ENCODE peak calls at places on chromosomes 7 and 10, in seven cellular contexts. R is H1, B is IMR-90, E is mesenchymal stem cell, J is H9, L is mesendoderm, O is trophoblast cell. M is an unnamed sample.

GRCh38 chr10:30581779-30582380 is 47.7 kb downstream of the LYZL2 start:
- DNase-seq in R (no peak), B (peak; percentile 54), E (peak; percentile 47), J (peak; percentile 39), L (peak; percentile 57), O (peak; percentile 14), M (peak; percentile 41)

GRCh38 chr7:82562716-82563404 is 119.3 kb upstream of the CACNA2D1 start:
- DNase-seq in R (no peak), B (peak; percentile 76), E (peak; percentile 56), J (no peak), L (peak; percentile 50), O (no peak), M (no peak)

GRCh38 chr10:102347236-102347828 is 48.2 kb upstream of the NFKB2 start:
- DNase-seq in R (peak; percentile 43), B (peak; percentile 38), E (peak; percentile 56), J (peak; percentile 70), L (peak; percentile 81), O (peak; percentile 42), M (peak; percentile 31)

GRCh38 chr7:66418537-66418936 is 210.1 kb upstream of the KCTD7 start:
- DNase-seq in R (no peak), B (no peak), E (no peak), J (no peak), L (no peak), O (no peak), M (no peak)

GRCh38 chr7:64687249-64687648 is 21.3 kb downstream of the ZNF107 start:
- DNase-seq in R (no peak), B (no peak), E (no peak), J (no peak), L (no peak), O (no peak), M (no peak)

GRCh38 chr7:40194743-40195142 is 59.9 kb downstream of the SUGCT start:
- DNase-seq in R (no peak), B (peak; percentile 88), E (peak; percentile 70), J (no peak), L (no peak), O (no peak), M (no peak)

GRCh38 chr7:92404170-92404614 is 43.1 kb upstream of the GATAD1 start:
- DNase-seq in R (no peak), B (no peak), E (no peak), J (no peak), L (peak; percentile 61), O (no peak), M (no peak)

GRCh38 chr7:150945853-150946825 is 32.0 kb downstream of the KCNH2 start:
- DNase-seq in R (no peak), B (no peak), E (no peak), J (peak; percentile 33), L (peak; percentile 28), O (no peak), M (no peak)

GRCh38 chr10:51073461-51074237 is 638 bp upstream of the PRKG1 start:
- DNase-seq in R (no peak), B (peak; percentile 31), E (peak; percentile 48), J (peak; percentile 63), L (peak; percentile 67), O (peak; percentile 13), M (peak; percentile 12)

GRCh38 chr10:5888843-5889623 is 660 bp downstream of the ANKRD16 start:
- DNase-seq in R (no peak), B (no peak), E (peak; percentile 50), J (peak; percentile 70), L (peak; percentile 74), O (peak; percentile 7), M (peak; percentile 61)

GRCh38 chr10:9230625-9231024 is 1176.1 kb downstream of the GATA3 start:
- DNase-seq in R (no peak), B (no peak), E (no peak), J (no peak), L (no peak), O (no peak), M (no peak)

GRCh38 chr10:93458821-93459257 is 23.3 kb downstream of the MYOF start:
- DNase-seq in R (no peak), B (peak; percentile 100), E (peak; percentile 100), J (peak; percentile 82), L (peak; percentile 99), O (peak; percentile 92), M (no peak)

GRCh38 chr10:10514790-10515189 is 502.9 kb upstream of the CELF2 start:
- DNase-seq in R (no peak), B (no peak), E (no peak), J (no peak), L (no peak), O (no peak), M (no peak)

DNA sequence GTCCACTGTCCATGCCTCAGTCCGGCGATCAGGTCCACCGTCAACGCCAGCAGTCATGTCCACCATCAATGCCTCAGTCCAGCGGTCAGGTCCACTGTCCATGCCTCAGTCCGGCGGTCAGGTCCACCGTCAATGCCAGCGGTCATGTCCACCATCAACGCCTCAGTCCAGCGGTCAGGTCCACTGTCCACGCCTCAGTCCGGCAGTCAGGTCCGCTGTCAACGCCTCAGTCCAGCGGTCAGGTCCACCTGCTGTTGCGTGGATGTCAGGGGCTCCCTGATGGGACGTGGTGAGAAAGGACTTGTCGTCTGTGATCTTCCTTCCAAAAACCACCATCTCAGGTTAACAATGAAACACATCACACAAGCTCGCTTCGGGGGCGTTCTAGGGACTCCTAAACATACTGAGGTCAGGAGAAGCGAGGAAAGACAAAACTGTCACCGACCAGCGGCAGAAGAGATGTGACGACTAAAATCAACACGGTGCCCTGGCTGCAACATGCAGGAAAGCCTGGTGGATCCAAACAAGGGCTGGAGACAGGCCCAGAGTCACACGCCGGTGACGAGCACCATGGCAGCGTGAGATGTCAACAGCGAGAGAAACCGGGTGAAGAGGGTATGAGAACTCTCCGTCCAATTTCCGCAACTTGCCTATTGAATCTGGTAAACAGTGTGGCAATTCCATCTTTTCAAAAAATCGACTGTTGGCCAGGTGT is 264.2 kb downstream of the MAD1L1 start:
- DNase-seq in R (no peak), B (no peak), E (no peak), J (no peak), L (no peak), O (no peak), M (no peak)
- H4K8ac ChIP-seq in R (peak overlapping the region; percentile 35), B (no peak overlapping the region), E (no peak overlapping the region), J (no peak overlapping the region), L (no peak overlapping the region), O (no peak overlapping the region), M (no peak overlapping the region)

GRCh38 chr7:2446676-2447075 is 29.5 kb downstream of the GRIFIN start:
- DNase-seq in R (no peak), B (no peak), E (no peak), J (no peak), L (no peak), O (no peak), M (no peak)
- H4K8ac ChIP-seq in R (peak overlapping the region; percentile 35), B (no peak overlapping the region), E (no peak overlapping the region), J (no peak overlapping the region), L (no peak overlapping the region), O (no peak overlapping the region), M (no peak overlapping the region)

DNA sequence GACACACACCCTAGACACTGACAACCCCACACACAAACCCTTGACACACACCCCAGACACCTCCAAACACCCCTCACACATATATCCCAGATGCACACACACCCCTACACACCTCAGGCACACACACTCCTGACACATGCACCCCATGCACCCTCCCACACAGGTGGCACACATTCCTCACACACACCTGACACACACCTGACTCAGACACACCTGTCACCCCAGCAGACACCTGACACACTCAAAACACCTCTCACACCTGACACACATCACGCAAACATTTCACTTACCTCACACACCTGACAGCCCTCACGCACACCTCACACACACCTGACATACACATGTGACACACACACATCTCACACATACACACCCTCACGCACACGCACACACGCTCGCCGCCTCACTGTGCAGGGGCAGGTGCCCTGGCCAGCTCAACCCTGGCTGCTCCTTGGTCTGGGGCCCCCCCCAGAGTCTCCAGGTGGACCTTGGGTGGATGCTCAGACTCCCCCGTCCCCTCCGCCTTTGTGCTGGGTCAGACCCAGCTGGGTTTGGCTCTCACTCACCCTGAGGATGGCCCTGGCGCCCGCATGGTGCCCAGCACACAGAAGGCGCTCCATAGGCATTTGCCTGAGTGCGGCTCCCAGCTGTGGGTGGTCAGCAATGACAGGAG is 3.1 kb upstream of the CALY start:
- DNase-seq in R (no peak), B (no peak), E (no peak), J (no peak), L (no peak), O (no peak), M (no peak)
- H4K8ac ChIP-seq in R (no peak overlapping the region), B (no peak overlapping the region), E (no peak overlapping the region), J (no peak overlapping the region), L (no peak overlapping the region), O (no peak overlapping the region), M (no peak overlapping the region)

GRCh38 chr7:154666768-154667167 is 336.2 kb downstream of the PAXIP1 start:
- DNase-seq in R (no peak), B (no peak), E (no peak), J (no peak), L (no peak), O (no peak), M (no peak)
- H4K8ac ChIP-seq in R (no peak overlapping the region), B (no peak overlapping the region), E (no peak overlapping the region), J (no peak overlapping the region), L (no peak overlapping the region), O (no peak overlapping the region), M (no peak overlapping the region)

GRCh38 chr10:67629461-67629971 is 66.5 kb downstream of the CTNNA3 start:
- DNase-seq in R (no peak), B (peak; percentile 57), E (peak; percentile 7), J (no peak), L (peak; percentile 84), O (no peak), M (no peak)
- H4K8ac ChIP-seq in R (no peak overlapping the region), B (no peak overlapping the region), E (no peak overlapping the region), J (no peak overlapping the region), L (no peak overlapping the region), O (no peak overlapping the region), M (no peak overlapping the region)

GRCh38 chr10:72331575-72332422 is 22.9 kb downstream of the DNAJB12 start:
- DNase-seq in R (peak; percentile 76), B (peak; percentile 31), E (peak; percentile 90), J (peak; percentile 99), L (peak; percentile 97), O (peak; percentile 39), M (peak; percentile 80)

GRCh38 chr10:72329290-72330058 is 25.2 kb downstream of the DNAJB12 start:
- DNase-seq in R (no peak), B (no peak), E (no peak), J (no peak), L (no peak), O (no peak), M (no peak)

GRCh38 chr10:72330059-72330426 is 24.7 kb downstream of the DNAJB12 start:
- DNase-seq in R (no peak), B (no peak), E (no peak), J (no peak), L (no peak), O (no peak), M (no peak)

GRCh38 chr10:72328045-72328828 is 26.5 kb downstream of the DNAJB12 start:
- DNase-seq in R (no peak), B (peak; percentile 57), E (peak; percentile 81), J (peak; percentile 78), L (peak; percentile 81), O (peak; percentile 49), M (no peak)

GRCh38 chr10:72328829-72329204 is 25.9 kb downstream of the DNAJB12 start:
- DNase-seq in R (no peak), B (no peak), E (no peak), J (no peak), L (no peak), O (no peak), M (no peak)
- H4K8ac ChIP-seq in R (peak overlapping the region; percentile 75), B (peak overlapping the region; percentile 77), E (peak overlapping the region; percentile 57), J (no peak overlapping the region), L (no peak overlapping the region), O (no peak overlapping the region), M (peak overlapping the region; percentile 100)

M was measured in neuronal stem cell.